ENCODE peak calls at places on chromosomes 13 and 19, in eight cellular contexts. One of them, this sample, is unnamed.

GRCh38 chr19:7981661-7982060 is 23.8 kb downstream of the ELAVL1 start:
- DNase-seq in ovary: no peak
- DNase-seq in A549: no peak
- DNase-seq in IMR-90: no peak
- DNase-seq in tibial nerve: no peak
- DNase-seq in transverse colon: no peak
- DNase-seq in HCT116: no peak
- DNase-seq in Peyer's patch: no peak
- DNase-seq in this sample: no peak

GRCh38 chr13:73857106-73857505 is 277.1 kb downstream of the KLF12 start:
- DNase-seq in ovary: no peak
- DNase-seq in A549: no peak
- DNase-seq in IMR-90: no peak
- DNase-seq in tibial nerve: no peak
- DNase-seq in transverse colon: no peak
- DNase-seq in HCT116: no peak
- DNase-seq in Peyer's patch: no peak
- DNase-seq in this sample: no peak

GRCh38 chr13:39023316-39023715 is 14.6 kb downstream of the PROSER1 start:
- DNase-seq in ovary: no peak
- DNase-seq in A549: no peak
- DNase-seq in IMR-90: peak
- DNase-seq in tibial nerve: no peak
- DNase-seq in transverse colon: no peak
- DNase-seq in HCT116: no peak
- DNase-seq in Peyer's patch: no peak
- DNase-seq in this sample: no peak

GRCh38 chr13:51266642-51267041 is 44.4 kb downstream of the FAM124A start:
- DNase-seq in ovary: no peak
- DNase-seq in A549: no peak
- DNase-seq in IMR-90: no peak
- DNase-seq in tibial nerve: no peak
- DNase-seq in transverse colon: no peak
- DNase-seq in HCT116: no peak
- DNase-seq in Peyer's patch: no peak
- DNase-seq in this sample: no peak

GRCh38 chr13:40170091-40170490 is 496.4 kb downstream of the FOXO1 start:
- DNase-seq in ovary: no peak
- DNase-seq in A549: no peak
- DNase-seq in IMR-90: no peak
- DNase-seq in tibial nerve: no peak
- DNase-seq in transverse colon: no peak
- DNase-seq in HCT116: no peak
- DNase-seq in Peyer's patch: no peak
- DNase-seq in this sample: no peak

GRCh38 chr13:50400035-50400726 is 384.9 kb downstream of the KCNRG start:
- DNase-seq in ovary: no peak
- DNase-seq in A549: no peak
- DNase-seq in IMR-90: peak
- DNase-seq in tibial nerve: no peak
- DNase-seq in transverse colon: no peak
- DNase-seq in HCT116: no peak
- DNase-seq in Peyer's patch: no peak
- DNase-seq in this sample: no peak

GRCh38 chr19:47102561-47103135 is 10.9 kb downstream of the ZC3H4 start:
- DNase-seq in ovary: no peak
- DNase-seq in A549: no peak
- DNase-seq in IMR-90: no peak
- DNase-seq in tibial nerve: no peak
- DNase-seq in transverse colon: no peak
- DNase-seq in HCT116: no peak
- DNase-seq in Peyer's patch: no peak
- DNase-seq in this sample: no peak

GRCh38 chr19:15288146-15288963 is 44.0 kb downstream of the BRD4 start:
- DNase-seq in ovary: no peak
- DNase-seq in A549: no peak
- DNase-seq in IMR-90: peak
- DNase-seq in tibial nerve: no peak
- DNase-seq in transverse colon: no peak
- DNase-seq in HCT116: no peak
- DNase-seq in Peyer's patch: peak
- DNase-seq in this sample: no peak

DNA sequence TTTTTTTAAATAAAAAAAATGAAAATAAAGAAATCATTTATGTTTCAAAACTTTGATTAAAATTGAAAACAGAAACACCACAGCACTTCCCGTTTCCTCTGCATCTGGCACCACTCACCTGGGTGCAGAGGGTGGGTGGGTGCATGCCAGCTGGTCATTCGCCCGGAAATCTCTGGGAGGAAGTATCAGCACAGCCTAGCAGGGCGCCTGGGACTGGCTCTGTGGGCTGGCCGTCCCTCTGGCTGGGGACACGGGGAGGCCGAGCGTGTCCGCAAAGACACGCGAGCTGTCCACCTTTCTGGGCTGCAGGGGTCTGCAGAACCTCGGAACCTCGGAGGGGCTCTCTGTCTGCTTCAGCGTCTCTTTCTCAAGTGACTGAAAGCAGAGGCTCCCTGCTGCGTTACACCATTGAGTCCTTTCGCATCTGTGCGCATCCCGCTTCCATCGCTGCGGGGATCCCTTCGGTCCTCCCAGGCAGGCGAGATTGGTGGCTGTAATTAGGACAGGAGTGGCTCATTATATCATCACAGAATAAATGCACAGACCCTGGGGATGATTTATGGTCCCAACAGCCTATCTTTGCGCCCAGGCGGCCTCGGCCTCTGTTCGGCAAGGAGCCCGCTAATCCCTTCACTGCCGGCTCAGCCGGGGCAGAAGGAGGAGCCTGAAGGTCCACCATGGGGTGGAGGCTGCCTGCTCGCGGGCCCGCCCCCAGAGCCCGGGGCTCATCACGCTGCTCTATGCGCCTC is 17.2 kb downstream of the CRTC1 start:
- DNase-seq in ovary: peak
- DNase-seq in A549: no peak
- DNase-seq in IMR-90: peak
- DNase-seq in tibial nerve: peak
- DNase-seq in transverse colon: peak
- DNase-seq in HCT116: no peak
- DNase-seq in Peyer's patch: peak
- DNase-seq in this sample: peak
- H3K27ac ChIP-seq in ovary: no peak
- H3K27ac ChIP-seq in A549: no peak
- H3K27ac ChIP-seq in IMR-90: no peak
- H3K27ac ChIP-seq in tibial nerve: no peak
- H3K27ac ChIP-seq in transverse colon: peak
- H3K27ac ChIP-seq in HCT116: no peak
- H3K27ac ChIP-seq in Peyer's patch: peak
- H3K27ac ChIP-seq in this sample: peak

GRCh38 chr19:39402417-39403297 is 4.0 kb upstream of the ZFP36 start:
- DNase-seq in ovary: peak
- DNase-seq in A549: peak
- DNase-seq in IMR-90: peak
- DNase-seq in tibial nerve: peak
- DNase-seq in transverse colon: peak
- DNase-seq in HCT116: peak
- DNase-seq in Peyer's patch: peak
- DNase-seq in this sample: peak
- TF ChIP-seq POLR2A in ovary: peak
- TF ChIP-seq POLR2A in A549: peak
- TF ChIP-seq POLR2A in IMR-90: peak
- TF ChIP-seq POLR2A in tibial nerve: no peak
- TF ChIP-seq POLR2A in transverse colon: peak
- TF ChIP-seq POLR2A in HCT116: peak
- TF ChIP-seq POLR2A in Peyer's patch: no peak
- TF ChIP-seq POLR2A in this sample: no peak

GRCh38 chr19:43620061-43621001 is 902 bp upstream of the ZNF428 start:
- DNase-seq in ovary: peak
- DNase-seq in A549: no peak
- DNase-seq in IMR-90: no peak
- DNase-seq in tibial nerve: no peak
- DNase-seq in transverse colon: no peak
- DNase-seq in HCT116: no peak
- DNase-seq in Peyer's patch: no peak
- DNase-seq in this sample: no peak
- H3K27ac ChIP-seq in ovary: peak
- H3K27ac ChIP-seq in A549: peak
- H3K27ac ChIP-seq in IMR-90: peak
- H3K27ac ChIP-seq in tibial nerve: peak
- H3K27ac ChIP-seq in transverse colon: peak
- H3K27ac ChIP-seq in HCT116: peak
- H3K27ac ChIP-seq in Peyer's patch: peak
- H3K27ac ChIP-seq in this sample: peak

GRCh38 chr19:648305-648704 is 8.6 kb downstream of the FGF22 start:
- DNase-seq in ovary: no peak
- DNase-seq in A549: no peak
- DNase-seq in IMR-90: no peak
- DNase-seq in tibial nerve: no peak
- DNase-seq in transverse colon: no peak
- DNase-seq in HCT116: no peak
- DNase-seq in Peyer's patch: no peak
- DNase-seq in this sample: no peak
- TF ChIP-seq POLR2A in ovary: no peak
- TF ChIP-seq POLR2A in A549: no peak
- TF ChIP-seq POLR2A in IMR-90: no peak
- TF ChIP-seq POLR2A in tibial nerve: no peak
- TF ChIP-seq POLR2A in transverse colon: no peak
- TF ChIP-seq POLR2A in HCT116: no peak
- TF ChIP-seq POLR2A in Peyer's patch: no peak
- TF ChIP-seq POLR2A in this sample: no peak

GRCh38 chr19:16892868-16893685 is 4.3 kb downstream of the F2RL3 start:
- DNase-seq in ovary: no peak
- DNase-seq in A549: no peak
- DNase-seq in IMR-90: no peak
- DNase-seq in tibial nerve: no peak
- DNase-seq in transverse colon: no peak
- DNase-seq in HCT116: no peak
- DNase-seq in Peyer's patch: no peak
- DNase-seq in this sample: no peak

GRCh38 chr19:16893686-16893990 is 4.8 kb downstream of the F2RL3 start:
- DNase-seq in ovary: no peak
- DNase-seq in A549: no peak
- DNase-seq in IMR-90: no peak
- DNase-seq in tibial nerve: no peak
- DNase-seq in transverse colon: peak
- DNase-seq in HCT116: no peak
- DNase-seq in Peyer's patch: peak
- DNase-seq in this sample: no peak

GRCh38 chr19:16894080-16894479 is 5.3 kb downstream of the F2RL3 start:
- DNase-seq in ovary: no peak
- DNase-seq in A549: no peak
- DNase-seq in IMR-90: no peak
- DNase-seq in tibial nerve: no peak
- DNase-seq in transverse colon: no peak
- DNase-seq in HCT116: no peak
- DNase-seq in Peyer's patch: peak
- DNase-seq in this sample: no peak

GRCh38 chr19:16891696-16892382 is 3.0 kb downstream of the F2RL3 start:
- DNase-seq in ovary: no peak
- DNase-seq in A549: no peak
- DNase-seq in IMR-90: no peak
- DNase-seq in tibial nerve: no peak
- DNase-seq in transverse colon: no peak
- DNase-seq in HCT116: no peak
- DNase-seq in Peyer's patch: no peak
- DNase-seq in this sample: no peak

DNA sequence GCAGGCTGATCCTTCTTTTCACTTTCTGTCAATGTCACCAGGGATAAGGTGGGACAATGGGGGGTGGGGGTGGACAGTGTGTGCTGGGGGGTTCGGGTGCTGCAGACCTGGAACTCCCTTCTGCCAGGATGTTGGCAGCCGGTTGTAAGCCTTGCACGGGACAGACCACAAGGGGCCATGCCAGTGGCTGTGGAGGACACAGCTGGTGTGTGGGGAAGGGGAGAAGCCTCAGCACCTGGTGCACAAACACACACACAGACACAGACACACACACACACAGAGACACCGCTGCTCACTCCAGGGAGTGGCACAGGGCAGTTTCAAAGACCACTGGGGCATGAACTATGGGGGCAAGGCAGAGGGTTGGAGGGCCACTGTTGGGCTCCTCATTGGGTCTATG is 3.6 kb downstream of the F2RL3 start:
- DNase-seq in ovary: no peak
- DNase-seq in A549: no peak
- DNase-seq in IMR-90: no peak
- DNase-seq in tibial nerve: no peak
- DNase-seq in transverse colon: no peak
- DNase-seq in HCT116: no peak
- DNase-seq in Peyer's patch: no peak
- DNase-seq in this sample: no peak
- H3K27ac ChIP-seq in ovary: no peak
- H3K27ac ChIP-seq in A549: no peak
- H3K27ac ChIP-seq in IMR-90: no peak
- H3K27ac ChIP-seq in tibial nerve: no peak
- H3K27ac ChIP-seq in transverse colon: no peak
- H3K27ac ChIP-seq in HCT116: no peak
- H3K27ac ChIP-seq in Peyer's patch: peak
- H3K27ac ChIP-seq in this sample: no peak

DNA sequence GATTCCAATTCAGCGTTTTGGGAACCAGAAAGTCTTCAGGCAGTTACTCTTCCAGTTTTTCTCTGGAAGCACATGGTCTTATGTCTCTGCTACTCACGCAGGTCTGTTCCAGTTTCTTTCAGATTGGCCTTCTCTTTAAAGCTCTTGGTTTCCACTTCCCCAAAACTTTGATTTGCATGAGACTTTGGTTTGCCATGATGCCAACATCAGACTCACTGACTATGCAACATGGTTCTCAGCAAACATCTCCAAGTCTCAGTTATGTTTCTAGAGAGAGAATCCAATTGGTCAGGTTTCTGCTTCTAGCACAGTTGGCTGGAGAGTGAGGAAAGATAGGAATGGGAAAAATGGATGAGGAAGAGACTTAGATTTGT is 3.1 kb downstream of the AKAP11 start:
- DNase-seq in ovary: no peak
- DNase-seq in A549: no peak
- DNase-seq in IMR-90: no peak
- DNase-seq in tibial nerve: no peak
- DNase-seq in transverse colon: no peak
- DNase-seq in HCT116: no peak
- DNase-seq in Peyer's patch: no peak
- DNase-seq in this sample: no peak
- TF ChIP-seq POLR2A in ovary: no peak
- TF ChIP-seq POLR2A in A549: no peak
- TF ChIP-seq POLR2A in IMR-90: no peak
- TF ChIP-seq POLR2A in tibial nerve: no peak
- TF ChIP-seq POLR2A in transverse colon: no peak
- TF ChIP-seq POLR2A in HCT116: no peak
- TF ChIP-seq POLR2A in Peyer's patch: no peak
- TF ChIP-seq POLR2A in this sample: no peak